ENCODE peak calls at places on chromosomes 5 and 9, in ten cellular contexts. Y is A549, V is transverse colon, J is stomach, T is upper lobe of left lung, X is sigmoid colon, Q is ovary, B is K562, P is SK-N-SH, W is H1. A is an unnamed sample.
A peak's percentile ranks its signal among the peaks of the same experiment; 100 is the strongest.

GRCh38 chr9:81833563-81834345 is 94.5 kb upstream of the SPATA31D4 start:
- DNase-seq in Y (peak; percentile 29), V (no peak), J (peak; percentile 31), T (no peak), X (no peak), Q (no peak), B (no peak), P (no peak), W (no peak), A (no peak)

GRCh38 chr5:19608434-19608833 is 379.6 kb downstream of the CDH18 start:
- DNase-seq in Y (peak; percentile 12), V (no peak), J (no peak), T (no peak), X (no peak), Q (no peak), B (no peak), P (peak; percentile 1), W (no peak), A (no peak)

GRCh38 chr5:68547621-68548020 is 332.1 kb downstream of the PIK3R1 start:
- DNase-seq in Y (no peak), V (no peak), J (no peak), T (no peak), X (no peak), Q (no peak), B (no peak), P (no peak), W (no peak), A (no peak)

GRCh38 chr9:37412431-37413151 is 9.9 kb upstream of the GRHPR start:
- DNase-seq in Y (no peak), V (no peak), J (no peak), T (no peak), X (no peak), Q (no peak), B (no peak), P (no peak), W (no peak), A (no peak)

GRCh38 chr5:111584651-111585050 is 72.3 kb upstream of the STARD4 start:
- DNase-seq in Y (no peak), V (no peak), J (no peak), T (no peak), X (no peak), Q (no peak), B (peak; percentile 17), P (no peak), W (no peak), A (no peak)

GRCh38 chr9:111961011-111961410 is 64.4 kb downstream of the UGCG start:
- DNase-seq in Y (no peak), V (no peak), J (no peak), T (no peak), X (no peak), Q (no peak), B (no peak), P (no peak), W (no peak), A (no peak)

GRCh38 chr5:848671-849111 is 2.1 kb downstream of the ZDHHC11 start:
- DNase-seq in Y (no peak), V (no peak), J (no peak), T (peak; percentile 79), X (peak; percentile 52), Q (no peak), B (no peak), P (no peak), W (no peak), A (no peak)

GRCh38 chr5:159097461-159098284 is 2.0 kb downstream of the EBF1 start:
- DNase-seq in Y (no peak), V (no peak), J (no peak), T (peak; percentile 81), X (no peak), Q (peak; percentile 68), B (no peak), P (peak; percentile 46), W (peak; percentile 52), A (peak; percentile 17)

GRCh38 chr9:94600715-94601114 is 7.1 kb upstream of the FBP2 start:
- DNase-seq in Y (no peak), V (no peak), J (no peak), T (no peak), X (no peak), Q (no peak), B (no peak), P (no peak), W (no peak), A (no peak)

GRCh38 chr5:144857454-144857853 is 686.8 kb downstream of the KCTD16 start:
- DNase-seq in Y (no peak), V (no peak), J (no peak), T (no peak), X (no peak), Q (no peak), B (no peak), P (no peak), W (no peak), A (no peak)

GRCh38 chr5:108193021-108193795 is 188.7 kb downstream of the FBXL17 start:
- DNase-seq in Y (peak; percentile 5), V (no peak), J (no peak), T (no peak), X (no peak), Q (no peak), B (no peak), P (no peak), W (no peak), A (no peak)

GRCh38 chr9:13386935-13387667 is 107.6 kb upstream of the MPDZ start:
- DNase-seq in Y (no peak), V (no peak), J (no peak), T (no peak), X (no peak), Q (no peak), B (no peak), P (no peak), W (no peak), A (no peak)

GRCh38 chr9:136359774-136360718 is 3.5 kb downstream of the DNLZ start:
- DNase-seq in Y (no peak), V (no peak), J (no peak), T (no peak), X (no peak), Q (no peak), B (no peak), P (no peak), W (no peak), A (no peak)

GRCh38 chr5:124628721-124629596 is 117.5 kb downstream of the ZNF608 start:
- DNase-seq in Y (peak; percentile 86), V (no peak), J (no peak), T (peak; percentile 65), X (peak; percentile 70), Q (no peak), B (peak; percentile 94), P (no peak), W (no peak), A (peak; percentile 29)

GRCh38 chr5:94021246-94021645 is 279.8 kb upstream of the POU5F2 start:
- DNase-seq in Y (peak; percentile 91), V (no peak), J (peak; percentile 30), T (no peak), X (no peak), Q (no peak), B (no peak), P (peak; percentile 4), W (no peak), A (no peak)

GRCh38 chr5:150176745-150177485 is 10.3 kb downstream of the CDX1 start:
- DNase-seq in Y (no peak), V (no peak), J (no peak), T (no peak), X (no peak), Q (no peak), B (no peak), P (no peak), W (no peak), A (no peak)

GRCh38 chr5:150174285-150174684 is 7.7 kb downstream of the CDX1 start:
- DNase-seq in Y (no peak), V (no peak), J (no peak), T (no peak), X (no peak), Q (no peak), B (no peak), P (no peak), W (no peak), A (no peak)

GRCh38 chr5:150175076-150175475 is 8.5 kb downstream of the CDX1 start:
- DNase-seq in Y (no peak), V (no peak), J (no peak), T (no peak), X (no peak), Q (no peak), B (no peak), P (no peak), W (no peak), A (no peak)

GRCh38 chr5:150177721-150178120 is 11.1 kb downstream of the CDX1 start:
- DNase-seq in Y (no peak), V (no peak), J (no peak), T (no peak), X (no peak), Q (no peak), B (no peak), P (no peak), W (no peak), A (no peak)

GRCh38 chr5:150175536-150175935 is 9.0 kb downstream of the CDX1 start:
- DNase-seq in Y (peak; percentile 53), V (no peak), J (no peak), T (no peak), X (no peak), Q (no peak), B (peak; percentile 67), P (peak; percentile 83), W (peak; percentile 66), A (no peak)
- TF ChIP-seq CTCF in Y (peak; percentile 38), V (peak; percentile 38), J (no peak), T (no peak), X (no peak), Q (peak; percentile 35), B (peak; percentile 70), P (peak; percentile 60), W (peak; percentile 84), A (peak; percentile 19)

DNA sequence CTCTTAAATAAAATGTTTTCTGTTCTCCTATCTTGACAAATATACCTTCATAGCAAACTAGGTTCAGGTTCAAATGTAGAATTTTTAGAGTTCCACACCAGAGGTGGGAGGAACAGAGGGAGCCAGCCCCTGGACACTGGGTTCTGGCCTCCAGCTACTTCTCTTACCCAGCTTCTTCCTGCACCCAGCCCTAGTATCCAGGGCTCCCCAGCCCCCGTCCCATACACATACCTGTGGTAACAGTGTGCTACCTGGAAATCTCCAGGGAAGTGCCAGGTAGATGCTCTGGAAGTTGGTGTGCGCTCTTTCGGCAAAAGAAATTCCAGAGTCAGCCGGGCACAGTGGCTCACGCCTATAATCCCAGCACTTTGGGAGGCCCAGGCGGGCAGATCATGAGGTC is 33.9 kb upstream of the IL6ST start:
- DNase-seq in Y (no peak), V (no peak), J (no peak), T (no peak), X (no peak), Q (no peak), B (no peak), P (no peak), W (no peak), A (no peak)
- TF ChIP-seq EP300 in Y (no peak), V (no peak), J (no peak), T (no peak), X (no peak), Q (no peak), B (no peak), P (no peak), W (no peak), A (no peak)

GRCh38 chr9:35836595-35836994 is 7.6 kb downstream of the TMEM8B start:
- DNase-seq in Y (no peak), V (no peak), J (no peak), T (no peak), X (peak; percentile 40), Q (no peak), B (no peak), P (no peak), W (no peak), A (no peak)
- TF ChIP-seq CTCF in Y (no peak), V (no peak), J (no peak), T (no peak), X (no peak), Q (no peak), B (no peak), P (no peak), W (no peak), A (no peak)

GRCh38 chr9:77857513-77858298 is 173.9 kb downstream of the GNAQ start:
- DNase-seq in Y (no peak), V (no peak), J (no peak), T (no peak), X (no peak), Q (no peak), B (no peak), P (no peak), W (no peak), A (no peak)
- TF ChIP-seq EP300 in Y (no peak), V (no peak), J (no peak), T (no peak), X (no peak), Q (no peak), B (no peak), P (no peak), W (no peak), A (no peak)